ENCODE peak calls at places on chromosomes 12 and 14, in four cellular contexts. E is HepG2, H is A549, V is GM12878. Y is an unnamed sample.

GRCh38 chr12:20144341-20144740 is 224.0 kb upstream of the PDE3A start:
- DNase-seq in E (no peak), H (no peak), V (peak), Y (no peak)

GRCh38 chr12:41310367-41310766 is 122.2 kb downstream of the PDZRN4 start:
- DNase-seq in E (no peak), H (no peak), V (no peak), Y (no peak)

GRCh38 chr14:99822800-99823455 is 29.7 kb downstream of the EML1 start:
- DNase-seq in E (no peak), H (no peak), V (no peak), Y (no peak)

GRCh38 chr12:42705863-42706262 is 116.3 kb upstream of the PRICKLE1 start:
- DNase-seq in E (no peak), H (no peak), V (no peak), Y (peak)

GRCh38 chr12:47799357-47799955 is 20.2 kb downstream of the HDAC7 start:
- DNase-seq in E (no peak), H (no peak), V (no peak), Y (no peak)

GRCh38 chr12:31388713-31389112 is 62.8 kb upstream of the SINHCAF start:
- DNase-seq in E (no peak), H (no peak), V (no peak), Y (no peak)

GRCh38 chr12:19107750-19108149 is 21.8 kb upstream of the PLEKHA5 start:
- DNase-seq in E (no peak), H (no peak), V (no peak), Y (no peak)

GRCh38 chr14:37824936-37825698 is 229.7 kb downstream of the TTC6 start:
- DNase-seq in E (no peak), H (no peak), V (no peak), Y (no peak)

GRCh38 chr14:75050852-75051555 is at the start of gene MLH3:
- DNase-seq in E (peak), H (peak), V (no peak), Y (peak)

GRCh38 chr12:24840046-24840800 is 108.7 kb downstream of the BCAT1 start:
- DNase-seq in E (no peak), H (no peak), V (no peak), Y (no peak)

GRCh38 chr12:13008741-13009380 is 8.8 kb upstream of the HEBP1 start:
- DNase-seq in E (no peak), H (no peak), V (no peak), Y (no peak)

GRCh38 chr12:101642115-101643067 is 47.6 kb downstream of the MYBPC1 start:
- DNase-seq in E (no peak), H (no peak), V (no peak), Y (peak)

GRCh38 chr14:95440951-95441350 is 75.5 kb downstream of the SYNE3 start:
- DNase-seq in E (no peak), H (no peak), V (no peak), Y (peak)

GRCh38 chr12:81543621-81544139 is 215.5 kb downstream of the PPFIA2 start:
- DNase-seq in E (no peak), H (no peak), V (no peak), Y (no peak)

GRCh38 chr14:67999290-67999689 is 179.7 kb downstream of the RAD51B start:
- DNase-seq in E (no peak), H (no peak), V (no peak), Y (no peak)

GRCh38 chr12:95323204-95323603 is 105.6 kb downstream of the VEZT start:
- DNase-seq in E (peak), H (no peak), V (no peak), Y (no peak)

GRCh38 chr12:23655884-23656283 is 293.6 kb downstream of the SOX5 start:
- DNase-seq in E (no peak), H (no peak), V (no peak), Y (peak)

GRCh38 chr12:40622246-40622838 is 69.9 kb upstream of the CNTN1 start:
- DNase-seq in E (peak), H (peak), V (no peak), Y (peak)

GRCh38 chr12:6020930-6021329 is 75.9 kb upstream of the ANO2 start:
- DNase-seq in E (no peak), H (no peak), V (no peak), Y (no peak)

GRCh38 chr12:67645126-67645525 is 3.4 kb upstream of the DYRK2 start:
- DNase-seq in E (no peak), H (no peak), V (no peak), Y (no peak)

GRCh38 chr14:90995785-90996184 is 64.7 kb downstream of the RPS6KA5 start:
- DNase-seq in E (no peak), H (no peak), V (no peak), Y (no peak)

GRCh38 chr12:124125472-124125871 is 152.5 kb downstream of the ZNF664 start:
- DNase-seq in E (no peak), H (no peak), V (peak), Y (no peak)

GRCh38 chr12:56029166-56029519 is 8.3 kb downstream of the IKZF4 start:
- DNase-seq in E (no peak), H (no peak), V (no peak), Y (no peak)

GRCh38 chr14:103393687-103394626 is 8.7 kb downstream of the MARK3 start:
- DNase-seq in E (no peak), H (peak), V (no peak), Y (peak)

GRCh38 chr14:89524412-89524811 is 107.4 kb upstream of the FOXN3 start:
- DNase-seq in E (no peak), H (no peak), V (no peak), Y (no peak)

GRCh38 chr12:24034160-24034559 is 84.7 kb upstream of the SOX5 start:
- DNase-seq in E (no peak), H (no peak), V (no peak), Y (peak)

GRCh38 chr14:23939607-23940326 is 13.8 kb upstream of the DHRS4 start:
- DNase-seq in E (peak), H (no peak), V (no peak), Y (no peak)

GRCh38 chr12:25552681-25553080 is 402 bp downstream of the LMNTD1 start:
- DNase-seq in E (no peak), H (no peak), V (no peak), Y (no peak)

GRCh38 chr12:109377139-109377685 is 29.5 kb downstream of the MYO1H start:
- DNase-seq in E (no peak), H (no peak), V (no peak), Y (no peak)

GRCh38 chr12:15527201-15527782 is 205.0 kb downstream of the PTPRO start:
- DNase-seq in E (peak), H (no peak), V (no peak), Y (no peak)

GRCh38 chr12:127548123-127548553 is 718.8 kb upstream of the TMEM132C start:
- DNase-seq in E (no peak), H (no peak), V (no peak), Y (no peak)

GRCh38 chr12:32161040-32161439 is 54.4 kb downstream of the BICD1 start:
- DNase-seq in E (no peak), H (no peak), V (no peak), Y (no peak)

GRCh38 chr12:57936513-57936883 is 4.9 kb upstream of the ATP23 start:
- DNase-seq in E (no peak), H (no peak), V (no peak), Y (no peak)

GRCh38 chr12:110726708-110727369 is 15.9 kb downstream of the PPP1CC start:
- DNase-seq in E (no peak), H (no peak), V (no peak), Y (no peak)

GRCh38 chr12:52120951-52121847 is 41.7 kb downstream of the SMIM41 start:
- DNase-seq in E (no peak), H (no peak), V (no peak), Y (peak)

GRCh38 chr12:29743072-29743471 is 40.7 kb downstream of the TMTC1 start:
- DNase-seq in E (no peak), H (no peak), V (no peak), Y (no peak)

GRCh38 chr12:24584032-24584675 is 364.7 kb downstream of the BCAT1 start:
- DNase-seq in E (no peak), H (no peak), V (no peak), Y (no peak)

GRCh38 chr14:54766276-54767138 is 136.1 kb downstream of the GCH1 start:
- DNase-seq in E (no peak), H (no peak), V (no peak), Y (no peak)
- TF ChIP-seq PBX3 in E (no peak), H (no peak), V (no peak), Y (no peak)

GRCh38 chr14:101185946-101186345 is 282.4 kb upstream of the RTL1 start:
- DNase-seq in E (no peak), H (no peak), V (no peak), Y (peak)
- TF ChIP-seq PBX3 in E (no peak), H (no peak), V (no peak), Y (no peak)

DNA sequence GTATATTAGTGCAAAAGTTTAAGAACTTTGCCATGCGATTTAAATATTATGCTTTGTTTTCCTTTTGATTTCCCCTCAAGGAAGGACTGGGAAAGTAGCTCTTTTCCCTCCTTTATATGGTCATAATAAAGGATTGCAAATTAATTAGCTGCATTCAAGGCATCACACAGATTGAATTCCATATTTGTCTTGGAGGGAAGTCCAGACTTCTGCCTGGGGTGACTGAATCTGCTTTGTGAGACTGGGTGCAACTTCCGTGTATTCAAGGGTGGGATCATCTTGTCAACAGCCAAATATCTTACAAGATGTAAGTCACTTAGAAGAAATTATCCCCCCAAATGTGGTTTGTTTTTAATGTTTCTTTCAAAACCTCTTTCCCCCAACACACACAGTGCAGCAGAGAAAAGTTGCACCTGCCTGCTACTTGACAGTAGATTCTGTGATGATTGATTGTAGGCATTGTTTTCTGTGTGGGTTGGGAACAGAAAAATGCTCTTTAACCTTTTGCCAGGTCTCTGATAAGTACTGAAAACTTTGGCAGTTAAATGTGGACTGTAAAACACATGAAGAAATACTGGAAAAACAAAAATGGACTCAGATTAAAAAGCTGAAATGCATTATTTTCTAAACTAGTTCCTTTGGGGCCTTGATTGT is 28.4 kb downstream of the STK38L start:
- DNase-seq in E (peak), H (no peak), V (no peak), Y (no peak)
- TF ChIP-seq PBX3 in E (no peak), H (no peak), V (peak), Y (no peak)

GRCh38 chr14:94427016-94427613 is 25.5 kb downstream of the SERPINA11 start:
- DNase-seq in E (no peak), H (no peak), V (no peak), Y (no peak)
- TF ChIP-seq PBX3 in E (no peak), H (no peak), V (no peak), Y (no peak)

GRCh38 chr12:62434504-62435336 is 31.9 kb upstream of the MON2 start:
- DNase-seq in E (no peak), H (no peak), V (no peak), Y (peak)

GRCh38 chr12:62438098-62438692 is 28.4 kb upstream of the MON2 start:
- DNase-seq in E (peak), H (peak), V (peak), Y (peak)

GRCh38 chr12:62436164-62436503 is 30.5 kb upstream of the MON2 start:
- DNase-seq in E (no peak), H (no peak), V (no peak), Y (no peak)

DNA sequence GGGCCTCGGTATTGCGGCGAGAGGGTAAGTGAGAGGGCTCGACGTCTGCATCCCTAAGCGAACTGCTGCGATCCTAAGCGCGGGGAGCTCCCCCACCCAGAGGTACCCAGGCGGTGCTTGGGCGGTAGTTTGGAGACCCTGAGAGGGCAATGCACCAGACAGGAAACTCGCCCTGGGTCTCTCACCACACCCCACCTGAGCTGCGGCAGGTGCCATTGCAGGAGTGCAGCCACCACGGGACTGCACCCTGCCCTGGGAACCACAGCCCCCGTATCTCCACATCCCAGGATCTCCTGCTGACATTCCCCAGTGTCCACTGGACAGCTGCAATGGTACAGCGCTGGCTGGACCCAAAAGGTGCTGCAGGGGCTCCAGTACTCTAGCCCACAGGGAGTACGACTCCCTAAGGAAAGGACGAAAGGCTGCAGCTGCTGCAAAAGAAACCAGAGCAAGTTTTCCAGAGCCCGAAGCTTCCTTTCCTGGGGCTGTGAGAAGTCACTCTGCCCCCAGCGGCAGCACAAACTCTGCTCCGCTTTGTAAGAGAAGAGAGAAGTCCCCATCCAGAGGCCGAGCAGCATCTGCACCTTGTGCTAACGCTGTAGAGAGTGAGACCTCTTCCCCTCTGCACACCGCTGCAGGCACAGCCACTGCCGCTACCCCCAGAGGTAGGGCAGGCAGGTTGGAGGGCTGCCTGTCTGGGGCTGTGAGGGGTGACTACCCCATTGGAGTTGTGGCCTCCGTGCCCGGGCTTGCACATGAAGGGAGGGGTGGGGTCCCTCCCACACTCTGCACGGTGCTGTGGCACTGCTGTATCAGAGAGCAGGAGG is 31.1 kb upstream of the MON2 start:
- DNase-seq in E (peak), H (peak), V (no peak), Y (peak)
- TF ChIP-seq PBX3 in E (no peak), H (no peak), V (no peak), Y (no peak)

Y was measured in SK-N-SH.